ENCODE peak calls at places on chromosomes 12 and 14, in eight cellular contexts. C, U, T, A, J, V, N and O are unnamed samples.

GRCh38 chr14:56217380-56218045 is 99.3 kb downstream of the PELI2 start:
- DNase-seq in J (no peak), V (no peak), T (no peak), A (no peak), U (no peak), C (no peak), N (no peak), O (no peak)

GRCh38 chr12:29726741-29727348 is 56.9 kb downstream of the TMTC1 start:
- DNase-seq in A (no peak), T (no peak), C (no peak), N (no peak), U (no peak), V (no peak), J (no peak), O (no peak)

GRCh38 chr12:108881953-108882352 is 2.1 kb downstream of the DAO start:
- DNase-seq in U (peak), C (no peak), N (no peak), A (peak), V (no peak), T (peak), J (no peak), O (no peak)

GRCh38 chr12:19491863-19492262 is 52.6 kb downstream of the AEBP2 start:
- DNase-seq in C (no peak), U (no peak), A (peak), V (no peak), N (no peak), T (no peak), J (peak), O (no peak)

GRCh38 chr12:115859231-115859630 is 418.3 kb downstream of the MED13L start:
- DNase-seq in J (no peak), C (no peak), N (no peak), T (no peak), V (no peak), A (no peak), U (no peak), O (no peak)

GRCh38 chr14:32366256-32366655 is 37.2 kb downstream of the AKAP6 start:
- DNase-seq in J (peak), C (no peak), V (no peak), N (no peak), U (no peak), A (peak), T (no peak), O (no peak)

GRCh38 chr14:94030571-94030970 is 4.4 kb downstream of the OTUB2 start:
- DNase-seq in T (no peak), A (no peak), N (no peak), C (no peak), V (no peak), J (no peak), U (no peak), O (no peak)

GRCh38 chr12:2348477-2348852 is 295.7 kb downstream of the CACNA1C start:
- DNase-seq in C (no peak), U (no peak), N (no peak), J (no peak), A (no peak), V (no peak), T (no peak), O (no peak)

GRCh38 chr12:104177663-104178501 is 37.7 kb upstream of the TXNRD1 start:
- DNase-seq in U (peak), V (peak), N (peak), T (peak), J (peak), C (no peak), A (peak), O (no peak)

GRCh38 chr12:34379142-34379541 is 356.8 kb downstream of the ALG10 start:
- DNase-seq in T (no peak), C (no peak), A (no peak), J (no peak), V (no peak), N (no peak), U (no peak), O (no peak)

DNA sequence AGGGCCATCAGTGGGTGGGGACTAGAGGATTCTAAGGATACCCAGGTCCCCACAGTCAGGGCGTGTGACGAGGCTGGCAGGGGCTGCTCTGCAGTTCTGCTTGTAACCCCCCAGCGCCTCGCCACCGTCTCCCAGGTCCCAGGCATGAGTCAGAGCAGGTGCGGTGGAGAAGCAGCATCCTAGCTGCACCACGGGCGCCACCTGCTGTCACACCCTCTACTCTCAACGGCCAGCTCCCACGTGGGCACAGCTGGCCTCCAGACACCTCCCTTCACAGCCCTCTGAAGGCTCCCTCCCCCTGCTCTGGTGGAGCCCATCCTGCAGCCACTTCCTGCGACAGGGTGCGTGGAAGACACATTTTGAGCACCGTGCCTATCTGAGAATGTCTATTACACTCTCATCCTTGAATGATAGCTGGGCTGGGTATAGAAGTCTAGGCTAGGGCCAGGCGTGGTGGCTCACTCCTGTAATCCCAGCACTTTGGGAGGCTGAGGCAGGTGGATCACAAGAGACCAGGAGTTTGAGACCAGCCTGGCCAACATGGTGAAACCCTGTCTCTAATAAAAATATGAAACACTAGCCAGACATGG is 6.9 kb upstream of the NUDT14 start:
- DNase-seq in C (no peak), A (peak), J (no peak), T (no peak), V (no peak), N (peak), U (no peak), O (no peak)
- TF ChIP-seq CTCF in C (no peak), A (peak), J (no peak), T (no peak), V (no peak), N (no peak), U (no peak), O (no peak)

GRCh38 chr12:55797068-55797467 is 20.5 kb downstream of the SARNP start:
- DNase-seq in U (peak), T (no peak), V (no peak), N (no peak), J (peak), A (peak), C (peak), O (no peak)
- TF ChIP-seq CTCF in U (peak), T (no peak), V (peak), N (peak), J (peak), A (peak), C (peak), O (no peak)

GRCh38 chr12:31362759-31363415 is 36.9 kb upstream of the SINHCAF start:
- DNase-seq in C (no peak), J (no peak), V (no peak), A (peak), U (peak), T (no peak), N (peak), O (peak)

GRCh38 chr12:31361730-31362114 is 35.8 kb upstream of the SINHCAF start:
- DNase-seq in C (no peak), V (no peak), U (no peak), J (no peak), A (no peak), N (no peak), T (no peak), O (no peak)

GRCh38 chr12:31363416-31363809 is 37.5 kb upstream of the SINHCAF start:
- DNase-seq in U (no peak), N (no peak), V (no peak), C (no peak), A (no peak), T (no peak), J (no peak), O (peak)

GRCh38 chr12:31363826-31364225 is 37.9 kb upstream of the SINHCAF start:
- DNase-seq in T (no peak), U (no peak), J (no peak), V (no peak), N (no peak), C (no peak), A (no peak), O (no peak)

DNA sequence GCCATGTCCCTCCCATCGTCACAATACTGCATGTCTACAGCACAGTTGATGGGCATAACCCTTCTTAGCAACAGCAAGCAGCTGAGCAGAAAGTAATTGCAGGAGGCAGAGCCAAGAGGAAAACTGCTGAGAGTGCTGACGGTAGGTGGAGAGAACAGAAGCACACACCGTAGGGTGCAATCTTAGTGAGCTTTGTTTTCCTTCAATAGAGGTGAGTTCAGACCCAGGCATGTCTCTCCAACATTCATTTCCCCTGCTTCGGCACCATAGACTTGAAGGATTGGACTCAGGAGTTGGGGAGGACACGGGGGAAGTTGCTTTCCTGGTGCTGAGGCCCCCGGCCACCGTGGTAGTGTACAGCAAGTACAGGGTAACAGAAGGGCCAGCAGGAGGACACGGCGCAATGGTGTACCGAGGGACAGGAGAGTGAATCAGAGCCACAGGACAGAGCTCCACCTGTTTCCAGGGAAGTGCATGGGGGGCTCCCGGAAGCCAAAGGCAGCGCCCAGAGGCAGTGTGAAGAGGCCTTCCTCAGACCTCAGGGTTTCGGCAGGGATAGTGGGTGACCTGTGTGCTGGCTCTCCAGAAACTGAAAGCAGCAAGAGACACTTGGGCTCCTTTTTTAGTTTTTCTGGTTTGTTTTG is 36.3 kb upstream of the SINHCAF start:
- DNase-seq in T (no peak), V (no peak), J (no peak), N (no peak), C (no peak), U (peak), A (no peak), O (no peak)
- TF ChIP-seq CTCF in T (no peak), V (no peak), J (no peak), N (no peak), C (no peak), U (no peak), A (no peak), O (no peak)

DNA sequence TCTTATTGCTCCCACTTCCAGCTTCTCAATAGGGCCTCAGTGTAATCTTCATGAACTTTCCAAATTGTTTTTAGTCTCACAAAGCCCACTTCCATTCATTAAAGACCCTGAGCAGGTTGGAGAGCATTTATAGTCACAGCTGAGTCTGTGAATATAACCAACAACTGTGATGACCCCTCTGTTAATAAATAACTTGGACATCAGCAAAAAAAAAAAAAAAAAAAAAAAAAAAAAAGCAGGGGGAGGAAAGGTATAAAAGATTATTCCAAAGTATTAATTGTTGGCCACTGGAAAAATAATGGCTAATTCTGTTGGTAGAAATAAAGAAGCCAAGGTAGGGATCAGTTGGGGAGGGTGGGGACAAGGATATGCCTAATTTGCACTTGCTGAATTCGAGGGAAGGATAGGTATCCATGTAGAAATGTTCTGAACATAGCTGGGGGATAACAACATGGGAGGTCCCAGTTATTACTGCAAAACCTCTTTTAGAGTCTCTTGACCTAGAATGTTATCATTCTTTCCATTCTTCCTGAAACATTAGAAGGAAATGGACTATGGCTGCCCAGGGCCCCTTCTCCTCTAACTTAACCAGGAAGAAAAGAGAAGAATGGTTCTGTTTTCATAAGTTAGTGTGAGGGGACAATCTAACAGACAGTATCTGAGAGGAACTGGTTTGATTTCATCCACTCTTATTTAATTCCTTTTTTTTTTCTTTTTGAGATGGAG is 56.5 kb downstream of the SAMD4A start:
- DNase-seq in T (no peak), N (no peak), U (no peak), A (no peak), J (no peak), V (no peak), C (no peak), O (no peak)
- TF ChIP-seq CTCF in T (no peak), N (no peak), U (no peak), A (no peak), J (no peak), V (no peak), C (no peak), O (no peak)